ENCODE peak calls at places on chromosomes 13 and 19, in ten cellular contexts. One of them, this sample, is unnamed.

GRCh38 chr19:17026706-17027427 is at the start of gene CPAMD8:
- DNase-seq in COR-L47: no peak
- DNase-seq in effector CD8-positive, alpha-beta T cell: no peak
- DNase-seq in stimulated activated CD4-positive, alpha-beta T cell treated with anti-CD3 and anti-CD28 coated beads, Interleukin-15, amount 100 ng/mL, for 1 hour: no peak
- DNase-seq in NCI-H1694 treated with DMSO at 0.1 percent for 48 hours: no peak
- DNase-seq in activated CD4-positive, CD25-positive, alpha-beta regulatory T cell: no peak
- DNase-seq in activated T-cell treated with anti-CD3 and anti-CD28 coated beads, Interleukin-2, amount 50 U/mL, for 4 hours: no peak
- DNase-seq in GF-D8: no peak
- DNase-seq in DMS153: no peak
- DNase-seq in CD4-positive, alpha-beta T cell: no peak
- DNase-seq in this sample: no peak

GRCh38 chr19:55094456-55095259 is 19.0 kb downstream of the EPS8L1 start:
- DNase-seq in COR-L47: no peak
- DNase-seq in effector CD8-positive, alpha-beta T cell: no peak
- DNase-seq in stimulated activated CD4-positive, alpha-beta T cell treated with anti-CD3 and anti-CD28 coated beads, Interleukin-15, amount 100 ng/mL, for 1 hour: no peak
- DNase-seq in NCI-H1694 treated with DMSO at 0.1 percent for 48 hours: no peak
- DNase-seq in activated CD4-positive, CD25-positive, alpha-beta regulatory T cell: no peak
- DNase-seq in activated T-cell treated with anti-CD3 and anti-CD28 coated beads, Interleukin-2, amount 50 U/mL, for 4 hours: no peak
- DNase-seq in GF-D8: no peak
- DNase-seq in DMS153: no peak
- DNase-seq in CD4-positive, alpha-beta T cell: no peak
- DNase-seq in this sample: no peak

GRCh38 chr19:6020166-6020967 is 42.4 kb upstream of the RANBP3 start:
- DNase-seq in COR-L47: peak; percentile 69
- DNase-seq in effector CD8-positive, alpha-beta T cell: no peak
- DNase-seq in stimulated activated CD4-positive, alpha-beta T cell treated with anti-CD3 and anti-CD28 coated beads, Interleukin-15, amount 100 ng/mL, for 1 hour: no peak
- DNase-seq in NCI-H1694 treated with DMSO at 0.1 percent for 48 hours: no peak
- DNase-seq in activated CD4-positive, CD25-positive, alpha-beta regulatory T cell: no peak
- DNase-seq in activated T-cell treated with anti-CD3 and anti-CD28 coated beads, Interleukin-2, amount 50 U/mL, for 4 hours: no peak
- DNase-seq in GF-D8: peak; percentile 13
- DNase-seq in DMS153: peak; percentile 91
- DNase-seq in CD4-positive, alpha-beta T cell: no peak
- DNase-seq in this sample: no peak

GRCh38 chr13:101453784-101454201 is 1.3 kb downstream of the ITGBL1 start:
- DNase-seq in COR-L47: no peak
- DNase-seq in effector CD8-positive, alpha-beta T cell: no peak
- DNase-seq in stimulated activated CD4-positive, alpha-beta T cell treated with anti-CD3 and anti-CD28 coated beads, Interleukin-15, amount 100 ng/mL, for 1 hour: no peak
- DNase-seq in NCI-H1694 treated with DMSO at 0.1 percent for 48 hours: no peak
- DNase-seq in activated CD4-positive, CD25-positive, alpha-beta regulatory T cell: no peak
- DNase-seq in activated T-cell treated with anti-CD3 and anti-CD28 coated beads, Interleukin-2, amount 50 U/mL, for 4 hours: no peak
- DNase-seq in GF-D8: no peak
- DNase-seq in DMS153: no peak
- DNase-seq in CD4-positive, alpha-beta T cell: no peak
- DNase-seq in this sample: no peak

GRCh38 chr13:79782541-79783216 is 301.7 kb downstream of the NDFIP2 start:
- DNase-seq in COR-L47: peak; percentile 73
- DNase-seq in effector CD8-positive, alpha-beta T cell: no peak
- DNase-seq in stimulated activated CD4-positive, alpha-beta T cell treated with anti-CD3 and anti-CD28 coated beads, Interleukin-15, amount 100 ng/mL, for 1 hour: no peak
- DNase-seq in NCI-H1694 treated with DMSO at 0.1 percent for 48 hours: no peak
- DNase-seq in activated CD4-positive, CD25-positive, alpha-beta regulatory T cell: no peak
- DNase-seq in activated T-cell treated with anti-CD3 and anti-CD28 coated beads, Interleukin-2, amount 50 U/mL, for 4 hours: no peak
- DNase-seq in GF-D8: no peak
- DNase-seq in DMS153: peak; percentile 97
- DNase-seq in CD4-positive, alpha-beta T cell: no peak
- DNase-seq in this sample: peak; percentile 31

GRCh38 chr19:19105365-19106060 is 32.8 kb downstream of the TMEM161A start:
- DNase-seq in COR-L47: no peak
- DNase-seq in effector CD8-positive, alpha-beta T cell: no peak
- DNase-seq in stimulated activated CD4-positive, alpha-beta T cell treated with anti-CD3 and anti-CD28 coated beads, Interleukin-15, amount 100 ng/mL, for 1 hour: no peak
- DNase-seq in NCI-H1694 treated with DMSO at 0.1 percent for 48 hours: no peak
- DNase-seq in activated CD4-positive, CD25-positive, alpha-beta regulatory T cell: no peak
- DNase-seq in activated T-cell treated with anti-CD3 and anti-CD28 coated beads, Interleukin-2, amount 50 U/mL, for 4 hours: no peak
- DNase-seq in GF-D8: no peak
- DNase-seq in DMS153: peak; percentile 61
- DNase-seq in CD4-positive, alpha-beta T cell: no peak
- DNase-seq in this sample: no peak

GRCh38 chr19:23273022-23273593 is 22.9 kb upstream of the ZNF724 start:
- DNase-seq in COR-L47: no peak
- DNase-seq in effector CD8-positive, alpha-beta T cell: no peak
- DNase-seq in stimulated activated CD4-positive, alpha-beta T cell treated with anti-CD3 and anti-CD28 coated beads, Interleukin-15, amount 100 ng/mL, for 1 hour: peak; percentile 5
- DNase-seq in NCI-H1694 treated with DMSO at 0.1 percent for 48 hours: no peak
- DNase-seq in activated CD4-positive, CD25-positive, alpha-beta regulatory T cell: no peak
- DNase-seq in activated T-cell treated with anti-CD3 and anti-CD28 coated beads, Interleukin-2, amount 50 U/mL, for 4 hours: no peak
- DNase-seq in GF-D8: no peak
- DNase-seq in DMS153: no peak
- DNase-seq in CD4-positive, alpha-beta T cell: no peak
- DNase-seq in this sample: no peak

GRCh38 chr19:34364830-34365462 is at the start of gene GPI:
- DNase-seq in COR-L47: peak; percentile 65
- DNase-seq in effector CD8-positive, alpha-beta T cell: peak; percentile 52
- DNase-seq in stimulated activated CD4-positive, alpha-beta T cell treated with anti-CD3 and anti-CD28 coated beads, Interleukin-15, amount 100 ng/mL, for 1 hour: peak; percentile 71
- DNase-seq in NCI-H1694 treated with DMSO at 0.1 percent for 48 hours: peak; percentile 63
- DNase-seq in activated CD4-positive, CD25-positive, alpha-beta regulatory T cell: peak; percentile 48
- DNase-seq in activated T-cell treated with anti-CD3 and anti-CD28 coated beads, Interleukin-2, amount 50 U/mL, for 4 hours: peak; percentile 66
- DNase-seq in GF-D8: no peak
- DNase-seq in DMS153: peak; percentile 29
- DNase-seq in CD4-positive, alpha-beta T cell: peak; percentile 34
- DNase-seq in this sample: peak; percentile 46

GRCh38 chr19:19662866-19663291 is 597 bp downstream of the ATP13A1 start:
- DNase-seq in COR-L47: no peak
- DNase-seq in effector CD8-positive, alpha-beta T cell: no peak
- DNase-seq in stimulated activated CD4-positive, alpha-beta T cell treated with anti-CD3 and anti-CD28 coated beads, Interleukin-15, amount 100 ng/mL, for 1 hour: no peak
- DNase-seq in NCI-H1694 treated with DMSO at 0.1 percent for 48 hours: no peak
- DNase-seq in activated CD4-positive, CD25-positive, alpha-beta regulatory T cell: no peak
- DNase-seq in activated T-cell treated with anti-CD3 and anti-CD28 coated beads, Interleukin-2, amount 50 U/mL, for 4 hours: no peak
- DNase-seq in GF-D8: no peak
- DNase-seq in DMS153: no peak
- DNase-seq in CD4-positive, alpha-beta T cell: no peak
- DNase-seq in this sample: no peak

GRCh38 chr19:58183822-58184215 is 958 bp downstream of the ZNF274 start:
- DNase-seq in COR-L47: no peak
- DNase-seq in effector CD8-positive, alpha-beta T cell: no peak
- DNase-seq in stimulated activated CD4-positive, alpha-beta T cell treated with anti-CD3 and anti-CD28 coated beads, Interleukin-15, amount 100 ng/mL, for 1 hour: no peak
- DNase-seq in NCI-H1694 treated with DMSO at 0.1 percent for 48 hours: no peak
- DNase-seq in activated CD4-positive, CD25-positive, alpha-beta regulatory T cell: no peak
- DNase-seq in activated T-cell treated with anti-CD3 and anti-CD28 coated beads, Interleukin-2, amount 50 U/mL, for 4 hours: no peak
- DNase-seq in GF-D8: peak; percentile 33
- DNase-seq in DMS153: no peak
- DNase-seq in CD4-positive, alpha-beta T cell: no peak
- DNase-seq in this sample: peak; percentile 27

GRCh38 chr13:79475569-79475968 is 5.4 kb upstream of the NDFIP2 start:
- DNase-seq in COR-L47: no peak
- DNase-seq in effector CD8-positive, alpha-beta T cell: no peak
- DNase-seq in stimulated activated CD4-positive, alpha-beta T cell treated with anti-CD3 and anti-CD28 coated beads, Interleukin-15, amount 100 ng/mL, for 1 hour: no peak
- DNase-seq in NCI-H1694 treated with DMSO at 0.1 percent for 48 hours: no peak
- DNase-seq in activated CD4-positive, CD25-positive, alpha-beta regulatory T cell: no peak
- DNase-seq in activated T-cell treated with anti-CD3 and anti-CD28 coated beads, Interleukin-2, amount 50 U/mL, for 4 hours: no peak
- DNase-seq in GF-D8: no peak
- DNase-seq in DMS153: no peak
- DNase-seq in CD4-positive, alpha-beta T cell: no peak
- DNase-seq in this sample: no peak

GRCh38 chr19:11345122-11345752 is 831 bp downstream of the TMEM205 start:
- DNase-seq in COR-L47: no peak
- DNase-seq in effector CD8-positive, alpha-beta T cell: no peak
- DNase-seq in stimulated activated CD4-positive, alpha-beta T cell treated with anti-CD3 and anti-CD28 coated beads, Interleukin-15, amount 100 ng/mL, for 1 hour: no peak
- DNase-seq in NCI-H1694 treated with DMSO at 0.1 percent for 48 hours: no peak
- DNase-seq in activated CD4-positive, CD25-positive, alpha-beta regulatory T cell: no peak
- DNase-seq in activated T-cell treated with anti-CD3 and anti-CD28 coated beads, Interleukin-2, amount 50 U/mL, for 4 hours: no peak
- DNase-seq in GF-D8: no peak
- DNase-seq in DMS153: no peak
- DNase-seq in CD4-positive, alpha-beta T cell: no peak
- DNase-seq in this sample: no peak

GRCh38 chr13:19596086-19596485 is 34.8 kb upstream of the TPTE2 start:
- DNase-seq in COR-L47: no peak
- DNase-seq in effector CD8-positive, alpha-beta T cell: no peak
- DNase-seq in stimulated activated CD4-positive, alpha-beta T cell treated with anti-CD3 and anti-CD28 coated beads, Interleukin-15, amount 100 ng/mL, for 1 hour: no peak
- DNase-seq in NCI-H1694 treated with DMSO at 0.1 percent for 48 hours: no peak
- DNase-seq in activated CD4-positive, CD25-positive, alpha-beta regulatory T cell: no peak
- DNase-seq in activated T-cell treated with anti-CD3 and anti-CD28 coated beads, Interleukin-2, amount 50 U/mL, for 4 hours: no peak
- DNase-seq in GF-D8: no peak
- DNase-seq in DMS153: no peak
- DNase-seq in CD4-positive, alpha-beta T cell: no peak
- DNase-seq in this sample: no peak

GRCh38 chr13:114134111-114134943 is 1.9 kb upstream of the RASA3 start:
- DNase-seq in COR-L47: no peak
- DNase-seq in effector CD8-positive, alpha-beta T cell: no peak
- DNase-seq in stimulated activated CD4-positive, alpha-beta T cell treated with anti-CD3 and anti-CD28 coated beads, Interleukin-15, amount 100 ng/mL, for 1 hour: no peak
- DNase-seq in NCI-H1694 treated with DMSO at 0.1 percent for 48 hours: no peak
- DNase-seq in activated CD4-positive, CD25-positive, alpha-beta regulatory T cell: no peak
- DNase-seq in activated T-cell treated with anti-CD3 and anti-CD28 coated beads, Interleukin-2, amount 50 U/mL, for 4 hours: no peak
- DNase-seq in GF-D8: peak; percentile 46
- DNase-seq in DMS153: no peak
- DNase-seq in CD4-positive, alpha-beta T cell: no peak
- DNase-seq in this sample: peak; percentile 66

GRCh38 chr19:36488816-36489138 is 584 bp downstream of the ZNF566 start:
- DNase-seq in COR-L47: peak; percentile 26
- DNase-seq in effector CD8-positive, alpha-beta T cell: peak; percentile 19
- DNase-seq in stimulated activated CD4-positive, alpha-beta T cell treated with anti-CD3 and anti-CD28 coated beads, Interleukin-15, amount 100 ng/mL, for 1 hour: no peak
- DNase-seq in NCI-H1694 treated with DMSO at 0.1 percent for 48 hours: peak; percentile 30
- DNase-seq in activated CD4-positive, CD25-positive, alpha-beta regulatory T cell: peak; percentile 50
- DNase-seq in activated T-cell treated with anti-CD3 and anti-CD28 coated beads, Interleukin-2, amount 50 U/mL, for 4 hours: peak; percentile 38
- DNase-seq in GF-D8: peak; percentile 26
- DNase-seq in DMS153: no peak
- DNase-seq in CD4-positive, alpha-beta T cell: peak; percentile 16
- DNase-seq in this sample: peak; percentile 56

GRCh38 chr13:53445682-53446081 is 417.1 kb downstream of the OLFM4 start:
- DNase-seq in COR-L47: no peak
- DNase-seq in effector CD8-positive, alpha-beta T cell: no peak
- DNase-seq in stimulated activated CD4-positive, alpha-beta T cell treated with anti-CD3 and anti-CD28 coated beads, Interleukin-15, amount 100 ng/mL, for 1 hour: no peak
- DNase-seq in NCI-H1694 treated with DMSO at 0.1 percent for 48 hours: no peak
- DNase-seq in activated CD4-positive, CD25-positive, alpha-beta regulatory T cell: no peak
- DNase-seq in activated T-cell treated with anti-CD3 and anti-CD28 coated beads, Interleukin-2, amount 50 U/mL, for 4 hours: no peak
- DNase-seq in GF-D8: no peak
- DNase-seq in DMS153: no peak
- DNase-seq in CD4-positive, alpha-beta T cell: no peak
- DNase-seq in this sample: no peak

GRCh38 chr19:38837656-38838121 is 6.1 kb upstream of the ECH1 start:
- DNase-seq in COR-L47: no peak
- DNase-seq in effector CD8-positive, alpha-beta T cell: no peak
- DNase-seq in stimulated activated CD4-positive, alpha-beta T cell treated with anti-CD3 and anti-CD28 coated beads, Interleukin-15, amount 100 ng/mL, for 1 hour: no peak
- DNase-seq in NCI-H1694 treated with DMSO at 0.1 percent for 48 hours: no peak
- DNase-seq in activated CD4-positive, CD25-positive, alpha-beta regulatory T cell: no peak
- DNase-seq in activated T-cell treated with anti-CD3 and anti-CD28 coated beads, Interleukin-2, amount 50 U/mL, for 4 hours: no peak
- DNase-seq in GF-D8: no peak
- DNase-seq in DMS153: no peak
- DNase-seq in CD4-positive, alpha-beta T cell: no peak
- DNase-seq in this sample: no peak

GRCh38 chr19:17073869-17074627 is 1.2 kb downstream of the HAUS8 start:
- DNase-seq in COR-L47: peak; percentile 61
- DNase-seq in effector CD8-positive, alpha-beta T cell: no peak
- DNase-seq in stimulated activated CD4-positive, alpha-beta T cell treated with anti-CD3 and anti-CD28 coated beads, Interleukin-15, amount 100 ng/mL, for 1 hour: no peak
- DNase-seq in NCI-H1694 treated with DMSO at 0.1 percent for 48 hours: no peak
- DNase-seq in activated CD4-positive, CD25-positive, alpha-beta regulatory T cell: no peak
- DNase-seq in activated T-cell treated with anti-CD3 and anti-CD28 coated beads, Interleukin-2, amount 50 U/mL, for 4 hours: no peak
- DNase-seq in GF-D8: no peak
- DNase-seq in DMS153: no peak
- DNase-seq in CD4-positive, alpha-beta T cell: no peak
- DNase-seq in this sample: no peak

GRCh38 chr13:29948246-29948645 is 97.8 kb upstream of the UBL3 start:
- DNase-seq in COR-L47: no peak
- DNase-seq in effector CD8-positive, alpha-beta T cell: no peak
- DNase-seq in stimulated activated CD4-positive, alpha-beta T cell treated with anti-CD3 and anti-CD28 coated beads, Interleukin-15, amount 100 ng/mL, for 1 hour: no peak
- DNase-seq in NCI-H1694 treated with DMSO at 0.1 percent for 48 hours: no peak
- DNase-seq in activated CD4-positive, CD25-positive, alpha-beta regulatory T cell: no peak
- DNase-seq in activated T-cell treated with anti-CD3 and anti-CD28 coated beads, Interleukin-2, amount 50 U/mL, for 4 hours: no peak
- DNase-seq in GF-D8: no peak
- DNase-seq in DMS153: no peak
- DNase-seq in CD4-positive, alpha-beta T cell: no peak
- DNase-seq in this sample: no peak